ENCODE peak calls at places on chromosomes 3 and 15, in eight cellular contexts. J is skeletal muscle cell; I is activated CD8-positive, alpha-beta memory T cell treated with anti-CD3 and anti-CD28 coated beads, Interleukin-2, amount 50 U/mL, for 4 hours; G is activated naive CD4-positive, alpha-beta T cell; V is nephron progenitor cell; H is HTR-8/SVneo; C is right atrium auricular region; Q is H7. F is an unnamed sample.
A peak's percentile ranks its signal among the peaks of the same experiment; 100 is the strongest.

GRCh38 chr3:153052096-153052460 is 109.9 kb upstream of the RAP2B start:
- DNase-seq in J (peak; percentile 87), I (no peak), G (no peak), V (no peak), H (no peak), C (peak; percentile 70), Q (no peak), F (no peak)

GRCh38 chr3:138694287-138695007 is 85.9 kb downstream of the FAIM start:
- DNase-seq in J (peak; percentile 96), I (no peak), G (no peak), V (no peak), H (peak; percentile 82), C (no peak), Q (no peak), F (peak; percentile 36)

GRCh38 chr15:63708141-63708772 is 111.1 kb downstream of the FBXL22 start:
- DNase-seq in J (no peak), I (no peak), G (no peak), V (no peak), H (no peak), C (no peak), Q (no peak), F (no peak)

GRCh38 chr3:183099026-183099837 is at the start of gene MCCC1:
- DNase-seq in J (peak; percentile 97), I (peak; percentile 97), G (peak; percentile 94), V (peak; percentile 93), H (peak; percentile 99), C (peak; percentile 100), Q (peak; percentile 97), F (peak; percentile 99)

GRCh38 chr3:139284221-139284620 is 59.6 kb upstream of the MRPS22 start:
- DNase-seq in J (no peak), I (no peak), G (no peak), V (no peak), H (no peak), C (no peak), Q (no peak), F (no peak)

GRCh38 chr3:36815375-36815774 is 51.0 kb upstream of the DCLK3 start:
- DNase-seq in J (no peak), I (no peak), G (no peak), V (no peak), H (no peak), C (no peak), Q (no peak), F (no peak)

GRCh38 chr3:140568842-140569520 is 108.9 kb upstream of the TRIM42 start:
- DNase-seq in J (no peak), I (no peak), G (no peak), V (no peak), H (no peak), C (no peak), Q (no peak), F (no peak)

GRCh38 chr3:183500981-183501704 is 54.4 kb downstream of the KLHL6 start:
- DNase-seq in J (no peak), I (no peak), G (no peak), V (no peak), H (no peak), C (no peak), Q (no peak), F (no peak)

GRCh38 chr3:8768364-8769087 is 887 bp downstream of the OXTR start:
- DNase-seq in J (no peak), I (no peak), G (no peak), V (no peak), H (no peak), C (no peak), Q (peak; percentile 73), F (no peak)

GRCh38 chr15:80887148-80887547 is 102.5 kb downstream of the MESD start:
- DNase-seq in J (no peak), I (no peak), G (no peak), V (no peak), H (no peak), C (no peak), Q (no peak), F (no peak)

GRCh38 chr3:132242790-132243189 is 74.4 kb upstream of the ACP3 start:
- DNase-seq in J (no peak), I (no peak), G (no peak), V (no peak), H (no peak), C (no peak), Q (no peak), F (no peak)

GRCh38 chr3:37337481-37337880 is 163.1 kb upstream of the LRRFIP2 start:
- DNase-seq in J (no peak), I (no peak), G (no peak), V (no peak), H (no peak), C (no peak), Q (no peak), F (no peak)

GRCh38 chr3:21642433-21642832 is 108.6 kb downstream of the ZNF385D start:
- DNase-seq in J (no peak), I (no peak), G (no peak), V (no peak), H (no peak), C (no peak), Q (no peak), F (no peak)

GRCh38 chr3:72938471-72939265 is 50.8 kb downstream of the GXYLT2 start:
- DNase-seq in J (peak; percentile 93), I (no peak), G (no peak), V (no peak), H (peak; percentile 64), C (peak; percentile 87), Q (peak; percentile 66), F (peak; percentile 55)

GRCh38 chr3:105860649-105861048 is 8.2 kb downstream of the CBLB start:
- DNase-seq in J (no peak), I (no peak), G (no peak), V (no peak), H (no peak), C (no peak), Q (no peak), F (no peak)

GRCh38 chr3:192026656-192027055 is 565.7 kb downstream of the PYDC2 start:
- DNase-seq in J (no peak), I (no peak), G (no peak), V (no peak), H (no peak), C (no peak), Q (no peak), F (no peak)